ENCODE peak calls at places on chromosomes 2 and 18, in seven cellular contexts. O, M, P, J, A, N and E are unnamed samples.

GRCh38 chr2:136376798-136377211 is 258.9 kb upstream of the CXCR4 start:
- ATAC-seq in O (no peak), M (no peak), P (no peak), J (peak; percentile 79), A (no peak), N (no peak), E (no peak)

GRCh38 chr18:50788284-50788683 is 31.5 kb downstream of the MRO start:
- ATAC-seq in O (no peak), M (no peak), P (no peak), J (no peak), A (no peak), N (no peak), E (no peak)

GRCh38 chr2:136422512-136422911 is 304.6 kb upstream of the CXCR4 start:
- ATAC-seq in O (no peak), M (no peak), P (no peak), J (no peak), A (no peak), N (no peak), E (no peak)

GRCh38 chr2:127022817-127023216 is 84.1 kb downstream of the BIN1 start:
- ATAC-seq in O (no peak), M (no peak), P (no peak), J (no peak), A (no peak), N (no peak), E (no peak)

GRCh38 chr2:169136885-169137534 is 67.6 kb downstream of the DHRS9 start:
- ATAC-seq in O (no peak), M (no peak), P (peak; percentile 50), J (peak; percentile 75), A (no peak), N (no peak), E (no peak)

GRCh38 chr2:10889741-10890215 is 22.0 kb upstream of the KCNF1 start:
- ATAC-seq in O (no peak), M (no peak), P (peak; percentile 83), J (peak; percentile 47), A (no peak), N (no peak), E (no peak)

GRCh38 chr2:375270-375946 is 87.5 kb upstream of the ALKAL2 start:
- ATAC-seq in O (no peak), M (no peak), P (peak; percentile 48), J (no peak), A (no peak), N (no peak), E (no peak)

GRCh38 chr2:127256866-127257265 is 36.8 kb upstream of the CYP27C1 start:
- ATAC-seq in O (no peak), M (no peak), P (no peak), J (no peak), A (no peak), N (no peak), E (no peak)

GRCh38 chr2:142582317-142582716 is 295.1 kb upstream of the KYNU start:
- ATAC-seq in O (no peak), M (no peak), P (no peak), J (no peak), A (no peak), N (no peak), E (no peak)

GRCh38 chr2:52113338-52113737 is 1081.4 kb upstream of the NRXN1 start:
- ATAC-seq in O (no peak), M (no peak), P (no peak), J (no peak), A (peak; percentile 53), N (no peak), E (no peak)

GRCh38 chr2:190313880-190314279 is 5.7 kb downstream of the HIBCH start:
- ATAC-seq in O (no peak), M (no peak), P (no peak), J (no peak), A (no peak), N (no peak), E (no peak)

GRCh38 chr2:165563468-165564225 is 94.1 kb downstream of the CSRNP3 start:
- ATAC-seq in O (no peak), M (no peak), P (no peak), J (no peak), A (no peak), N (no peak), E (no peak)

GRCh38 chr18:68104036-68104435 is 587.5 kb upstream of the DSEL start:
- ATAC-seq in O (no peak), M (no peak), P (no peak), J (no peak), A (no peak), N (no peak), E (no peak)

GRCh38 chr2:237861-238260 is 26.0 kb downstream of the SH3YL1 start:
- ATAC-seq in O (no peak), M (peak; percentile 25), P (no peak), J (no peak), A (no peak), N (no peak), E (no peak)

GRCh38 chr2:102094917-102095316 is 47.6 kb upstream of the IL1R1 start:
- ATAC-seq in O (peak; percentile 100), M (peak; percentile 91), P (peak; percentile 93), J (peak; percentile 51), A (peak; percentile 99), N (no peak), E (no peak)

GRCh38 chr18:37042381-37042780 is 213.5 kb downstream of the KIAA1328 start:
- ATAC-seq in O (no peak), M (no peak), P (no peak), J (no peak), A (no peak), N (no peak), E (no peak)

GRCh38 chr2:1976725-1977416 is 232.6 kb upstream of the PXDN start:
- ATAC-seq in O (peak; percentile 36), M (no peak), P (no peak), J (peak; percentile 79), A (no peak), N (no peak), E (no peak)

GRCh38 chr2:166184789-166185188 is 57.0 kb upstream of the SCN1A start:
- ATAC-seq in O (no peak), M (no peak), P (peak; percentile 98), J (no peak), A (no peak), N (no peak), E (no peak)

GRCh38 chr18:44229693-44230108 is 451.0 kb upstream of the SETBP1 start:
- ATAC-seq in O (no peak), M (peak; percentile 72), P (peak; percentile 64), J (peak; percentile 97), A (no peak), N (no peak), E (peak; percentile 84)

GRCh38 chr2:66390811-66391210 is 44.1 kb upstream of the MEIS1 start:
- ATAC-seq in O (no peak), M (no peak), P (peak; percentile 100), J (no peak), A (no peak), N (no peak), E (no peak)

GRCh38 chr18:80259610-80260009 is 12.3 kb upstream of the PARD6G start:
- ATAC-seq in O (no peak), M (no peak), P (no peak), J (no peak), A (no peak), N (no peak), E (no peak)

GRCh38 chr2:38959938-38960608 is 70.4 kb downstream of the ARHGEF33 start:
- ATAC-seq in O (peak; percentile 67), M (peak; percentile 94), P (peak; percentile 98), J (peak; percentile 96), A (peak; percentile 98), N (peak; percentile 99), E (peak; percentile 94)